ENCODE peak calls at places on chromosomes 1 and 21, in six cellular contexts. I is lower lobe of right lung; D is CD4-positive, alpha-beta T cell; J is ascending aorta; M is heart right ventricle; V is HCT116. N is an unnamed sample. For H3K27me3, the result is how much of the 10 kb centered on the place peaks cover.

GRCh38 chr1:154975409-154976205 is 1.1 kb downstream of the CKS1B start:
- DNase-seq in I (peak), D (no peak), J (no peak), M (peak), V (no peak), N (no peak)

GRCh38 chr1:66074147-66074546 is 281.5 kb downstream of the PDE4B start:
- DNase-seq in I (no peak), D (no peak), J (no peak), M (no peak), V (no peak), N (no peak)

GRCh38 chr1:53070621-53071020 is 8.6 kb downstream of the PODN start:
- DNase-seq in I (peak), D (no peak), J (peak), M (no peak), V (no peak), N (no peak)

GRCh38 chr1:38003261-38004250 is 1.8 kb downstream of the FHL3 start:
- DNase-seq in I (no peak), D (no peak), J (no peak), M (no peak), V (no peak), N (no peak)

GRCh38 chr1:96992871-96993270 is 271.3 kb downstream of the PTBP2 start:
- DNase-seq in I (no peak), D (no peak), J (no peak), M (no peak), V (no peak), N (no peak)

GRCh38 chr1:27569506-27570382 is 34.2 kb downstream of the AHDC1 start:
- DNase-seq in I (no peak), D (no peak), J (no peak), M (no peak), V (no peak), N (no peak)

GRCh38 chr1:69913967-69914366 is 291.4 kb downstream of the LRRC40 start:
- DNase-seq in I (no peak), D (no peak), J (no peak), M (no peak), V (no peak), N (no peak)

GRCh38 chr1:245444971-245445370 is 290.2 kb downstream of the KIF26B start:
- DNase-seq in I (no peak), D (no peak), J (no peak), M (no peak), V (no peak), N (no peak)

GRCh38 chr1:24567792-24568388 is 12.0 kb downstream of the NCMAP start:
- DNase-seq in I (peak), D (no peak), J (no peak), M (no peak), V (no peak), N (no peak)

GRCh38 chr1:172356620-172357019 is 63.9 kb upstream of the C1orf105 start:
- DNase-seq in I (no peak), D (no peak), J (no peak), M (no peak), V (peak), N (no peak)

DNA sequence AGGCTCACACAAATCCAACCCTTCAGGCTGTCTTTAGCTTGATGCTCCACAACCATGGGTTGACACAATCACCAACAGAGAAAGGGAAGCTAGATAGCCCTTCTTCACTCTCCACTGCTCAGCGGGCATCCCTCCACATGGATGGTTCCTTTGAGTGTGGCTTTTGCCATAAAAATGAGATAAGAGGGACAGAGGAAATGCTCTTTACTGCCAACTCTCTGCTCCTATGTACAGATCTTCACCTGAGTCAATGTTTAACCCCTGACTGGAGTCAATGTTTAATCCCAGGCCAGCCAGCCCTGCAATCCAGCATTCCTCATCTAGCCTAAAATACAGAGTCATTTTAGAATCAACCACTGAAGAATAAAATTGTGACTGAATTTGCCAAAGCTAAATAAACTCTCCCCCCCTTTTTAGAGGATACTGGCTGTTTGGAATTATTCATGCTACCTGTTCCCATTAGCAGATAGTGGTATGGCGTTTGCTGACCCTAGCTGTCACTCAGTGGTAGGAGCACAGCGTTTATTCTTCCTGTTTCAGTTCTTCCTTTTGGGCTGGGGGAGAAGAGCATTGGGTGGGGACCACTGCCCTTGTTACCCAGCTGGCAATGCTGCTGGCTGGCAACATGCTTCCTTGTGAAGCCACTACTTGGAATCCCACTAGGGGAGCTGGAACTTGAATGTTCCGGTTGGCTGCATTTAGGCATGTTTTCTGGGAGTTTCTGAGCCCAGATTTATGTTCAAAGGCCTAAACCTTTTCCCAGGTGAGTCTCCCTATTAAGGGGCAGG is 5.2 kb upstream of the PIGR start:
- DNase-seq in I (no peak), D (no peak), J (no peak), M (no peak), V (no peak), N (no peak)
- H3K27me3 ChIP-seq in I (under half), D (under half), J (under half), M (under half), V (under half), N (under half)

DNA sequence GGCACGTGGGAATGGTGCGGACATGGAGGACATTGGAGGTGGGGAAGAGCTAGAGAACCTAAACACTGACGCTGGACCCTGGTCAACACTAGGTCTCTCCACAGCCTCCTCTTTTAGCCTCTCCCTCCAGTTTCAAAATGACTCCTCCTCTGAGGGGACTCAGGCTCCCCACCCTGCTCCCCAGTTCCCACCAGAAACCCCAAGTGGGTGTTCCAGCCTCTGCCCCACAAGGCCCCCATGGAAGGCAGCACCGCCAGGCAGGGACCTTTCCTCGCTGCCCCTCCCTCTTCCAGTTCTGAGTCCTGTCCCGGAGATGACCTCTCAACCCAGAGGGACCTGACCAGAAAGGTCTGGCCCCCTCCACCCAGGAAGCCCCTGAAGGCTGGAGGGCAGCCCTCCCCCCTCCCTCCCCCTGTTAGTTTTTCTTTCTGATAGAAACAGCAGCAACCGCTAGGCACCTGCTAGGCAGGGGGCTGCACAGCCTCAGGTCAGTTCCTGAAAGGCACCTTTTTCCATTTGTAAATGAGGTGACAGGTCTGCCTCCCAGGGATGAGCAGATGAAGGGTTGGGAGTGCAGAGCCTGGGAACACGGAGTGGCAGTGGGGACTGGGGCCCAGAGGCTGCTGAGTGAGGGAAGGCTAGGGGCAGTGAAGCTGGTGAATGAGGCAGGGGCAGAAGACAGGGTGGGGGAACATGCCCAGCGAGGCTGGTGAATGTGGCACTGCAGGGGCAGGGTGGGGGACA is 9.3 kb upstream of the ITGB2 start:
- DNase-seq in I (no peak), D (no peak), J (no peak), M (no peak), V (no peak), N (no peak)
- H3K27me3 ChIP-seq in I (half or more), D (under half), J (under half), M (under half), V (half or more), N (under half)

DNA sequence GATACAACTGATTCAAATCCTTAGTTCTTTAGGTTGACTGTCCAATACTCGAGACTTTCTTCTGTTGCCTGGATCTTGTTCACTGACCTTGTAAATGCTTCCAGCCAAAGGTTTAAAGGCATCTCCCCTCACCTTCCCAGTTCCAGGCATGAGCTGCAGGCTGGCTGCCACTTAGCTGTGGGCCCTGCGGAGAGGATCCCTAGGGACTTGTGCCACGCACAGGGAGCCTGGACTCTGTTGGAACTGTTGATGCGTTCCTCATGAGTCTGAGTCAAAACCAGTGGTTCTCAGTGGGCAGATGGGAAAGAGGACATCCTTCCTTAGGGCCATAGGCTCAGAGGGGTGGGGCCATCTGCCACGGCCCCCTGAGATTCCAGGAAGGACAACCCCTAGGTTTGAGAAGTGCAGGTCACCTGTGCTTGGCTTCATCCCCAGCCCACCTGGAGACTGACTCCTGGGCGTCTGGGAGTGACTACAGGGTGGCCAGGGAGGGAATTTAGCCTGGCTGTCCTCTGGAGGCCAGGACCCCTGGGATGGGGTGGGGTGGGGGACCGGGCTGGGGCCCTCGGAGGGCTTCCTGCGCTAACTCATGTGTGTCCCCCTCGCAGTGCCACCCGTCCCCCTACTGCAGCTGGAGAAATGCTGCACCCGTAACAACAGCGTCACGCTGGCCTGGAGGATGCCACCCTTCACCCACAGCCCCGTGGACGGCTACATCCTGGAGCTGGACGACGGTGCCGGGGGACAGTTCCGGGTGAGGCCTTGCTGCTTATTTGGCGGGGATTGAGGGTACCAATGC is 37.6 kb upstream of the GNPAT start:
- DNase-seq in I (no peak), D (no peak), J (no peak), M (no peak), V (no peak), N (no peak)
- H3K27me3 ChIP-seq in I (under half), D (under half), J (under half), M (under half), V (under half), N (half or more)

GRCh38 chr1:219042769-219043168 is 130.9 kb upstream of the LYPLAL1 start:
- DNase-seq in I (no peak), D (no peak), J (no peak), M (no peak), V (no peak), N (no peak)
- H3K27me3 ChIP-seq in I (under half), D (under half), J (under half), M (under half), V (under half), N (under half)

GRCh38 chr1:158227904-158228623 is 26.2 kb upstream of the CD1A start:
- DNase-seq in I (peak), D (no peak), J (no peak), M (no peak), V (no peak), N (no peak)
- H3K27me3 ChIP-seq in I (under half), D (under half), J (under half), M (under half), V (under half), N (under half)

DNA sequence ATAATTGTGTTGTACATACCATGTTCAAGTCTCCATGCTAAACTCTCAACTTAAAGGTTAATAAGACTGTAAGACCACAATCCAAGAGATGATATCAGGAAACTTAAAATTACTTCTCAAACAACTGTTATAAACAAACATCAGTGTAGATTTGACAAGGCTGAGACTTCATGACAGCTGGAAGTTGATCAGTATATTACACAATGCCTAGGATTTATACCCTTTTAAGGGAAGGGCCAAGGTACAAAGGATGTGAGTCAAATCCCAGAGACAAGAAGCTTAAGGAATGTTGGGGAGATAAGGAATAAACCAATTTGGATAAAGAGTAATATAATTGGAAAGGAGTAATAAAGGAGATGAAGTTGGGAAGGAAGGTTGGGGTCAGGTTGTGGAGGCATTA is 98.8 kb downstream of the LBR start:
- DNase-seq in I (no peak), D (no peak), J (no peak), M (no peak), V (no peak), N (no peak)
- H3K27me3 ChIP-seq in I (under half), D (under half), J (under half), M (under half), V (under half), N (under half)

DNA sequence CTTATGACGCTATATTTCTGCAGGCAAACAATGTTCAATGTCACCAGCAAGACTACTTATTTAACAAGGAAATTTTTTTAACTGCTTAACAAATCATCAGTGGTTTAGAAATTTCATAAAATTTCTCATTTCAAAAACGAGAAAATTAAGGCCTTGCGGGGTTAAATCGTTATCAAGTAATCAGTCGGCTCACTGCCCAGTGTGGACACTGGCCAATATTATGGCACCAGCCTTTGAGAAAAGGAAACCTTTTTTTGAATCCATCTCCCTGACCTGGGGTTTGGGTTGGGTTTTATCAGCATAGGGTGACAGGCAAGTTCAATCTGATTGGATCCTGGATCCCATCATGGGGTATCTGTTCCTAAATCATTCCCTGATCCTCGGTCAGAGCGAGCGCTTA is 461.2 kb downstream of the SETD4 start:
- DNase-seq in I (no peak), D (no peak), J (no peak), M (no peak), V (no peak), N (no peak)
- H3K27me3 ChIP-seq in I (under half), D (under half), J (under half), M (under half), V (under half), N (under half)

GRCh38 chr1:1596493-1597274 is 3.3 kb downstream of the FNDC10 start:
- DNase-seq in I (no peak), D (no peak), J (no peak), M (no peak), V (no peak), N (no peak)

GRCh38 chr1:1597275-1597930 is 2.5 kb downstream of the FNDC10 start:
- DNase-seq in I (no peak), D (no peak), J (no peak), M (no peak), V (no peak), N (no peak)

GRCh38 chr1:1598720-1599029 is 1.3 kb downstream of the FNDC10 start:
- DNase-seq in I (no peak), D (no peak), J (no peak), M (no peak), V (no peak), N (no peak)

GRCh38 chr1:1599030-1599916 is 662 bp downstream of the FNDC10 start:
- DNase-seq in I (peak), D (peak), J (no peak), M (peak), V (no peak), N (no peak)

DNA sequence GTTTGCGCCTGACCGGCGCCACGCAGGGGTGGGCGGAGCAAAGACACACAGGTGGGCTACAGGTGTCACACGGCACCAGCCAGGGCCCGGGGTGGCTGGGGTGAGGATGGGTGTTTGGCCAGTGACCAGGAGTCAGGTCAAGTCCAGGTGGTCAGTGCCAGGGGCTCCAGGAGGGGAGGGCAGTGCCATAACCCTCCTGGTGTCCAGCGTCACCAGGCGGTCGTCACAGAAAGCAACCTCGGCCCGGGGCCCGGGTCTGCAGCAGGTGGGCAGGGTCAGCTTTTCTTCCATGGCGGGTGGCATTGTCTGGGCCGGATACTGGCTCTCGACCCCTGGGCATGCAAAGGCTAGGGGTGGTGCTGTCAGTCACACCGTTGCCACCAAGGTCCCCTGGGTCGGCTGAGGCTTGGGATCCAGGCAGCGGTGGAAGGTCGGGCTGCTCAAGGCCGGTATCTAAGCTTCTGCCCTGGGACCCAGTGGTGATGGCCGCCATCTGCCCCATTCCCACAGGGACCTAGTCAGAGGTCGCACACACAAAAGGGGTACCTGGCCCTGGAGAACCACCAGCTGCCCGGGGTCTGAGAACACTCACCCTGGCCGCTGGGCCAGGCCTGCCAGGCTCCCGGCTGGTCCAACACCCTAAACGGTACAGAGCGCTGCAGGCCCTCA is 1.8 kb downstream of the FNDC10 start:
- DNase-seq in I (no peak), D (no peak), J (no peak), M (no peak), V (no peak), N (no peak)
- H3K27me3 ChIP-seq in I (under half), D (under half), J (under half), M (under half), V (under half), N (under half)

N was measured in esophagus squamous epithelium.